ENCODE peak calls at places on chromosomes 12 and 14, in eight cellular contexts. Z is pulmonary artery endothelial cell; K is activated CD8-positive, alpha-beta memory T cell treated with anti-CD3 and anti-CD28 coated beads, Interleukin-2, amount 50 U/mL, for 48 hours; R is GM12892; H is mesothelial cell of epicardium; M is HEK293T; C is PC-9; P is HCT116. F is an unnamed sample.

GRCh38 chr12:45509187-45509586 is 220.3 kb upstream of the ARID2 start:
- DNase-seq in Z (no peak), M (no peak), C (no peak), K (no peak), H (no peak), P (no peak), R (no peak), F (no peak)

GRCh38 chr12:29783773-29784666 is at the start of gene TMTC1:
- DNase-seq in M (peak), Z (no peak), C (no peak), R (peak), K (peak), P (no peak), H (peak), F (no peak)

GRCh38 chr14:99261916-99262787 is 9.8 kb downstream of the BCL11B start:
- DNase-seq in H (no peak), K (no peak), C (no peak), R (no peak), Z (no peak), P (no peak), M (no peak), F (no peak)

GRCh38 chr12:124732275-124733075 is 131.2 kb downstream of the SCARB1 start:
- DNase-seq in M (no peak), H (no peak), P (no peak), Z (no peak), C (no peak), R (no peak), K (no peak), F (no peak)

GRCh38 chr12:121209629-121210572 is at the start of gene P2RX4:
- DNase-seq in H (peak), C (peak), K (peak), R (peak), Z (no peak), M (peak), P (peak), F (no peak)

GRCh38 chr12:56084958-56085543 is 5.1 kb downstream of the ERBB3 start:
- DNase-seq in H (no peak), R (no peak), M (peak), Z (no peak), P (no peak), K (no peak), C (no peak), F (no peak)

GRCh38 chr12:25759752-25760151 is 198.7 kb upstream of the RASSF8 start:
- DNase-seq in H (no peak), C (no peak), Z (no peak), P (no peak), R (no peak), M (no peak), K (no peak), F (no peak)

GRCh38 chr14:29220077-29220476 is 453.5 kb downstream of the FOXG1 start:
- DNase-seq in H (no peak), C (no peak), Z (no peak), R (no peak), K (no peak), P (no peak), M (no peak), F (no peak)

GRCh38 chr12:92141585-92142244 is 3.9 kb downstream of the BTG1 start:
- DNase-seq in H (no peak), M (no peak), C (no peak), R (no peak), P (no peak), K (no peak), Z (peak), F (no peak)

F was measured in vagina.